ENCODE peak calls at places on chromosomes 3 and 15, in six cellular contexts. Z is fibroblast of pulmonary artery, Y is right lobe of liver, G is HFFc6, L is pancreas, F is breast epithelium. V is an unnamed sample.
A peak's percentile ranks its signal among the peaks of the same experiment; 100 is the strongest.

GRCh38 chr3:16658004-16658932 is 53.0 kb upstream of the DAZL start:
- DNase-seq in Z (peak; percentile 27), Y (no peak), G (no peak), L (no peak), F (no peak), V (no peak)

GRCh38 chr15:64851503-64851840 is 9.8 kb downstream of the PLEKHO2 start:
- DNase-seq in Z (peak; percentile 91), Y (no peak), G (peak; percentile 79), L (no peak), F (no peak), V (no peak)

GRCh38 chr3:188469228-188469885 is 315.4 kb downstream of the LPP start:
- DNase-seq in Z (peak; percentile 52), Y (no peak), G (no peak), L (no peak), F (no peak), V (no peak)

GRCh38 chr3:84666468-84666867 is 292.3 kb upstream of the CADM2 start:
- DNase-seq in Z (no peak), Y (no peak), G (no peak), L (no peak), F (no peak), V (no peak)

GRCh38 chr3:144687862-144688261 is 716.2 kb downstream of the DIPK2A start:
- DNase-seq in Z (peak; percentile 3), Y (no peak), G (no peak), L (no peak), F (no peak), V (no peak)

GRCh38 chr3:126655887-126656286 is 963 bp upstream of the TXNRD3 start:
- DNase-seq in Z (no peak), Y (no peak), G (no peak), L (no peak), F (no peak), V (no peak)

GRCh38 chr3:183777016-183777618 is 48.3 kb downstream of the MAP6D1 start:
- DNase-seq in Z (no peak), Y (no peak), G (no peak), L (no peak), F (no peak), V (no peak)

GRCh38 chr15:46879067-46879770 is 838.1 kb upstream of the SEMA6D start:
- DNase-seq in Z (no peak), Y (no peak), G (no peak), L (no peak), F (no peak), V (no peak)

GRCh38 chr15:61367953-61368352 is 138.9 kb upstream of the RORA start:
- DNase-seq in Z (no peak), Y (no peak), G (no peak), L (no peak), F (no peak), V (no peak)

DNA sequence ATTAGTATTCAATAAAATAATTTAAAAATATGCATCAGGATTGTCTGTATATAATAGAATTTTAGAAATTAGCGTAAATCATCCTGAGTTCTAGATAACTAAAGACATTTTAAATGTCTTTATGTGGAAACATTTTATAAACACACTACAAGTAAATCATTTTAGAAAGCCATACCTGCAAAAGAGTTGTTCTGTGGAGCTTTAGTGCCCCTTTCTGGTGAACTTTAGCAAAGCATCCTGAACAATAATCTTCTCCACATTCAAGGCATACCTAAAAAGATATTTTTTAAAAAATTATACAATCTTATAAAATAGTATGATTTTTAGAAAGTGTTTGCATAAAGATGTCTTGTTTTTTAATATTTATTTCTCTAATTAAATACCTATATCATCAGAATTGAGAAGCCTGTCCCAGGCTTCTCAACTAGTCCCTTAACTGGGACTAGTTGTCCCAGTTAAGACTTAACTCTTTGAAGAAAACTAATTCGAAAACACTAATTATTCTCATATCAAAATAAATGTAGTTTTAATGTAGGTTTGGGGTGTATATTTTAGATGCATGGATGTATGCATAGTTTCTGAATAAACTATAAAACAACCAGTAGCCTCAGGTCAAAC is 29.7 kb downstream of the ZBBX start:
- DNase-seq in Z (peak; percentile 32), Y (no peak), G (no peak), L (no peak), F (no peak), V (no peak)
- TF ChIP-seq CTCF in Z (peak; percentile 40), Y (peak; percentile 72), G (no peak), L (no peak), F (no peak), V (peak; percentile 79)

DNA sequence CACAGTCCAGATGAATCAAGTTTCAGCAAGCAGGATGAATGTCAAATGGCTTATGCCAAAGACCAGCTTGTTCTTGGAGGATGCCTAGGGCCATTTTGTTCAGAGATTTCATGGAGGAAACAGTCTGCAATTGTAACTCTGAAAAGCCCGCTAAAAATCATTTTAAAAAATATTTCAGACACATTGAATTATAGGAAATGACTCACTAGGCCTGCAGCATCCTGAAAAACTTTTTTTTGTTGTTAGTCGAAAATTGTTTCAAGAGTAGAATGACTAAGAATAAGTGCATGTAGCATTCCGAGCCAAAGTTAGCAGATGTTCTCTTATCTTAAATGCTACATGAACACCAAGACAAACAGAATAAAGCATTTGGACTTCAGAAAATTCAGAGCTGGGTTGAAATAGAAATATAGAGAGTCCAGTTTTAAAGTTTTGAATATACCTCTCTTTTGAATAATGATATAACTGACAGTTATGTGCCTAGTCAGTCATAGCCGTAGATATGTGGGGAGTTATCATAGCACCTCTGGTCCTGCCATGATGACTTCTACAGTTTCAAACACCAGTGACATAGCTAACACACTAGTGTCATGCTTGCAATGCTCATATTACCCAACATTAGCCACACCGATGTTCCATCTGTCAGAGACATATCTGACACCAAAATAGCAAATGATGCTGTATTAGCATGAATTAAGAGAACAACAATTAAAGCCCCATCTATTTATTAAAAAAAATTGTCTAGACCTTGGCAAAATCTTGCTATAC is 1462.8 kb upstream of the GBE1 start:
- DNase-seq in Z (peak; percentile 85), Y (no peak), G (no peak), L (no peak), F (no peak), V (no peak)
- TF ChIP-seq CTCF in Z (no peak), Y (no peak), G (no peak), L (no peak), F (no peak), V (no peak)

DNA sequence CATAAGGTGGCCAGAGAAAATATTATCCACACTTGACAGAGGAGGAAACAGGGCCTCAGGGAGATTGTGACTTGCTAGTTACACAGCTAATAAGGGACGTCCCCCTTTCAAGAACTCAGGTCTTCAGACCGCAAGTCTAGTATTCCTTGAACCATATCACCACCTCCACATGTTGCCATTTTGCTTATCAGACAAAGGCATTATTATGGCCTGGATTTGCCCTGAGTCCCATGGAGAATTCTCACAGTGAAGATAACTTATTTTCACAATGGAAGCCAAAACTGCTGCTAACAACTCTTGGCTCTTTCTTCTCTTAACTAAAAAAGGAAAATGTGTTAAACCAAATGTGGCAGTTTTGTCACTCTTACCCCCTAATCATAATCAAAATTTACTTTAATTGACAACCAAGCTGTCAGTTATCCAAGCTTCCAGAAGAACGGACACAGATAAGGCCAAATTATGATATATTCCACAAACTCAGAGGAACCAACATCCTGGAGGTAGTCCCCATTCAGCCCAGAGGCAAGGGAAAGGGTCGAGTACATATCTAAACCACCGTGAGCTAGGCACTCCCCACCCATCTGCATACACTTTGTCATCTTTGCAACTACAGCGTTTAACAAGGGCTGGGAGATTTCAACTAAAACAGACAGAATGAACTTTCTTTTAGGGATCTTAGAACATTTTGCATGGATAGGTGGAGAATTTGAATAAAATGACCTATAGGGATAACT is 63.6 kb upstream of the THBS1 start:
- DNase-seq in Z (no peak), Y (no peak), G (no peak), L (no peak), F (no peak), V (no peak)
- TF ChIP-seq CTCF in Z (no peak), Y (no peak), G (no peak), L (no peak), F (no peak), V (no peak)

GRCh38 chr3:115980709-115981108 is 357.4 kb downstream of the GAP43 start:
- DNase-seq in Z (no peak), Y (no peak), G (no peak), L (no peak), F (no peak), V (no peak)

GRCh38 chr3:115974940-115975339 is 351.6 kb downstream of the GAP43 start:
- DNase-seq in Z (no peak), Y (no peak), G (no peak), L (no peak), F (no peak), V (no peak)

GRCh38 chr3:115975353-115975752 is 352.0 kb downstream of the GAP43 start:
- DNase-seq in Z (peak; percentile 45), Y (no peak), G (no peak), L (no peak), F (no peak), V (no peak)

GRCh38 chr3:115975796-115976195 is 352.5 kb downstream of the GAP43 start:
- DNase-seq in Z (no peak), Y (no peak), G (no peak), L (no peak), F (no peak), V (no peak)

DNA sequence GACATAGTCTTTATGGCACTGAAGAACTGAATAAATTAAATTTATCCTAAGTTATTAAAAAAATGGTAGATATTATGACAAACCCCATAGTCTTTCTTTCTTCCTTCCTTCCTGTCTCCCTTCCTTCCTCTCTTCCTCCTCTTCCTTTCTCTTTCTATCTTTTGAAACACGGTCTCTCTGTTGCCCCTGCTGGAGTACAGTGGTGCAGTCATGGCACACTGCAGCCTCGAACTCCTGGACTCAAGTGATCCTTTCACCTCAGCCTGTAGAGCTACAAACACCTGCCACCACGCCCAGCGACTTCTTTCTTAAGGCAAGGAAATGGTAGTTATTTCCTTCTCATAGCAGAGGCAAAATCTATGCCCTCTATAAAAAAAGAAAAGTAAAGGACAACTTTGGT is 354.6 kb downstream of the GAP43 start:
- DNase-seq in Z (no peak), Y (no peak), G (no peak), L (no peak), F (no peak), V (no peak)
- TF ChIP-seq CTCF in Z (no peak), Y (no peak), G (no peak), L (no peak), F (no peak), V (peak; percentile 20)

GRCh38 chr3:112366428-112366931 is 33.5 kb downstream of the CD200 start:
- DNase-seq in Z (no peak), Y (no peak), G (no peak), L (no peak), F (no peak), V (no peak)

GRCh38 chr3:112365035-112365434 is 32.1 kb downstream of the CD200 start:
- DNase-seq in Z (no peak), Y (no peak), G (no peak), L (no peak), F (no peak), V (no peak)

GRCh38 chr3:112364291-112364690 is 31.3 kb downstream of the CD200 start:
- DNase-seq in Z (no peak), Y (no peak), G (no peak), L (no peak), F (no peak), V (no peak)

GRCh38 chr3:112362221-112362620 is 29.3 kb downstream of the CD200 start:
- DNase-seq in Z (no peak), Y (no peak), G (no peak), L (no peak), F (no peak), V (no peak)

DNA sequence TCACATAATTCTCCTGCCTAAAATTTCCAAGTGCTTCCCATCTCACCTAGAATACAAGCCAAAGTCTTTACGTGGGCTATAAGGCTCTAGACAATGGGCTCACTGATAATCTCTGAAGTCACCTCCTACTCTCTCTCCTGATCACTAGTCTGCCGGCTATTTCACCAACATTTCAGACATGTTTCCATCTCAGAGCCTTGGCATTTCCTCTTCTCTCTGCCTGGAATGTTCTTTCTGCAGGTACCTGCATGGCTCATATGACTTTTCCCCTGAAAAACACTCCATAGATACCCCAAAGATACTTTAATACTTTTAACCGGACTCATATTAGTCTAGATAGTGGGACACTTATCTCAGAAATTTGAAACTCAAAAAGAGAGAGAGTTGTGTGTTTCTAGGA is 32.7 kb downstream of the CD200 start:
- DNase-seq in Z (peak; percentile 72), Y (no peak), G (no peak), L (no peak), F (no peak), V (no peak)
- TF ChIP-seq CTCF in Z (no peak), Y (no peak), G (no peak), L (no peak), F (no peak), V (no peak)

V was measured in chondrocyte.